ENCODE peak calls at places on chromosomes 12 and 14, in nine cellular contexts. O is NB4; Z is GM23338; R is OCI-LY7; G is astrocyte of the spinal cord; Q is ascending aorta; T is HL-60; K is CD8-positive, alpha-beta T cell; L is brain microvascular endothelial cell. H is an unnamed sample.

GRCh38 chr12:43103866-43104265 is 448.1 kb downstream of the ADAMTS20 start:
- DNase-seq in O (no peak), Z (no peak), R (no peak), G (no peak), Q (no peak), T (no peak), K (no peak), L (no peak), H (no peak)

GRCh38 chr12:131090254-131091210 is 136.8 kb downstream of the ADGRD1 start:
- DNase-seq in O (no peak), Z (no peak), R (no peak), G (no peak), Q (no peak), T (no peak), K (no peak), L (no peak), H (no peak)

GRCh38 chr12:84814664-84815245 is 97.8 kb downstream of the SLC6A15 start:
- DNase-seq in O (no peak), Z (no peak), R (no peak), G (peak), Q (no peak), T (no peak), K (no peak), L (peak), H (peak)

GRCh38 chr14:50058112-50058511 is 58.3 kb downstream of the VCPKMT start:
- DNase-seq in O (no peak), Z (no peak), R (no peak), G (no peak), Q (no peak), T (no peak), K (no peak), L (no peak), H (no peak)

GRCh38 chr14:92539875-92540274 is 26.3 kb downstream of the RIN3 start:
- DNase-seq in O (no peak), Z (no peak), R (peak), G (peak), Q (no peak), T (no peak), K (no peak), L (peak), H (no peak)

GRCh38 chr14:24398943-24399801 is at the start of gene NYNRIN:
- DNase-seq in O (peak), Z (peak), R (no peak), G (peak), Q (no peak), T (no peak), K (peak), L (no peak), H (no peak)

GRCh38 chr12:59596232-59597143 is 659 bp downstream of the SLC16A7 start:
- DNase-seq in O (peak), Z (peak), R (peak), G (peak), Q (peak), T (peak), K (peak), L (peak), H (peak)

GRCh38 chr12:12612403-12612802 is 727 bp downstream of the CREBL2 start:
- DNase-seq in O (peak), Z (peak), R (peak), G (peak), Q (no peak), T (peak), K (peak), L (peak), H (peak)

GRCh38 chr12:65232490-65233077 is 45.9 kb upstream of the MSRB3 start:
- DNase-seq in O (peak), Z (peak), R (peak), G (peak), Q (no peak), T (no peak), K (no peak), L (no peak), H (peak)

GRCh38 chr14:47485421-47485820 is 190.0 kb downstream of the MDGA2 start:
- DNase-seq in O (no peak), Z (peak), R (no peak), G (no peak), Q (no peak), T (no peak), K (no peak), L (no peak), H (no peak)

GRCh38 chr12:44837114-44837800 is 38.9 kb downstream of the NELL2 start:
- DNase-seq in O (no peak), Z (no peak), R (no peak), G (no peak), Q (no peak), T (no peak), K (no peak), L (no peak), H (no peak)

GRCh38 chr12:130419116-130419515 is 81.4 kb downstream of the PIWIL1 start:
- DNase-seq in O (no peak), Z (no peak), R (no peak), G (no peak), Q (no peak), T (no peak), K (no peak), L (no peak), H (no peak)

GRCh38 chr12:131829351-131829794 is 1.2 kb downstream of the MMP17 start:
- DNase-seq in O (peak), Z (no peak), R (no peak), G (no peak), Q (no peak), T (no peak), K (no peak), L (no peak), H (no peak)

GRCh38 chr12:56722832-56723231 is 2.3 kb downstream of the NACA start:
- DNase-seq in O (no peak), Z (no peak), R (no peak), G (no peak), Q (no peak), T (no peak), K (no peak), L (no peak), H (no peak)
- H3K4me3 ChIP-seq in O (peak), Z (peak), R (peak), G (peak), Q (peak), T (peak), K (peak), L (peak), H (peak)

GRCh38 chr12:122896662-122897061 is 738 bp upstream of the VPS37B start:
- DNase-seq in O (no peak), Z (no peak), R (no peak), G (no peak), Q (no peak), T (no peak), K (no peak), L (no peak), H (no peak)

GRCh38 chr12:122894173-122895121 is 1.5 kb downstream of the VPS37B start:
- DNase-seq in O (no peak), Z (no peak), R (no peak), G (no peak), Q (no peak), T (no peak), K (no peak), L (no peak), H (no peak)

GRCh38 chr12:122895290-122895689 is 634 bp downstream of the VPS37B start:
- DNase-seq in O (no peak), Z (no peak), R (no peak), G (no peak), Q (no peak), T (no peak), K (no peak), L (no peak), H (no peak)

GRCh38 chr12:122893208-122894151 is 2.4 kb downstream of the VPS37B start:
- DNase-seq in O (no peak), Z (no peak), R (no peak), G (no peak), Q (no peak), T (no peak), K (no peak), L (no peak), H (no peak)

DNA sequence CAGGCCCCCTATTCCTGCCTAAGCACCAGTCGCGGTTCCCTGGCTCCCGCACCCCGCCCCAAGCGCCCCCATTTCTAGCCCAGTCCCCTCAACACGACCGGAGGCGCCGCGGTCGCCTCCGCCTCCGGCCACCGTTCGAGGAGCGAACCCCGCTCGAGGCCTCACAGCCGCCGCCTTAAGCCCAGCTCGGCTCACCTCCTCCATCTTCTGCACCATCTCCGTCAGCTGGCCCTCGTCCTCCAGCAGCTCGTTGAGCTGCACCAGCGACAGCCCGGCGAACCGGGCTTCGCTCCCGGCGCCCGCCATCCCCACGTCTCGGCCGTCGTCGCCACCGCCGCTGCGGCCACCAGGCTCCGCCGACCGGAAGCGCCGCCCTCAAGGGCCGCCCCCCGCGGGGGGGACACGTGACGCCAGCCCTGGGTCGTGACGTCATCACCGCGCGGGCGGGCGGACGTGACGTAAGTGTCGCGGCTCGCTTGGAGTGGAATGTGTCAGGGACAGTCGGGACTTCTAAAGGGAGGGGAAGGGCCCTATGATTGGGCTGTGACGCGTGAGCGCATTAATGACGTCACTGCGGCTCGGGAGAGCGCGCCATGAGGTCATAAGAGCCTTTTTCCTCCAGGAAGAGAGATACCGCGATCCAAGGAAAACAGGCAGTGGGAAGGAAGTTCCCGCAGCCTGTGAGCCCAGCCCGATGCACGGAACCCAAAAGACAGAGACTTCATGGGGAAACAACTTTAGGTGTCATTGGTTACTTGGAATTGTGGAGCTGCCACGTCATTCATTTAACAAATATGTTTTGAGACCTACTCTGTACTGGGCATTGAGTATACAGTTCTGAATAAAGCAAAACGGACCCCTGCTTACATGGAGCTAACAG is at the start of gene VPS37B:
- DNase-seq in O (peak), Z (peak), R (no peak), G (peak), Q (peak), T (peak), K (peak), L (peak), H (no peak)
- TF ChIP-seq CTCF in O (no peak), Z (no peak), R (no peak), G (no peak), Q (no peak), T (no peak), K (no peak), L (no peak), H (no peak)

DNA sequence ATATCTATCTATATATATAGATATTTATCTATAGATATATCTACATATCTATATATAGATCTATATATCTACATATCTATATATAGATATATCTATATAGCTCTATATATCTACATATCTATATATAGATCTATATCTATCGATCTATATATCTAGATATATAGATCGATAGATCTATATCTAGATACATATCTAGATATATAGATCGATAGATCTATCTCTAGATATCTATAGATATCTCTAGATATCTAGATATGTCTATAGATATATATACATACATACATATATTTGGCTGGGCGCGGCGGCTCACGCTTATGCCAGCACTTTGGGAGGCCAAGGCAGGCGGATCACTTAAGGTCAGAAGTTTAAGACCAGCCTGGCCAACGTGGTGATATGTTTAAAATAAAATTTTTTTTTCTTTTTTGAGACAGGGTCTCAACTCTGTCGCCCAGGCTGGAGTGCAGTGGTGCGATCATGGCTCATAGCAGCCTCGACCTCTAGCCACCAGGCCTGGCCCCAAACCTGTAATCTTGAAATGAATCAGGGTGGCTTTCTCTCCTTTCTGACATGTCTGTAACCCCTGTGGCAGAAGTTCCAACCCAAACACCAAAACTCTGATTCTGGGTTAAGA is 18.1 kb downstream of the ARPC3 start:
- DNase-seq in O (no peak), Z (no peak), R (no peak), G (no peak), Q (no peak), T (no peak), K (no peak), L (no peak), H (no peak)
- H3K4me3 ChIP-seq in O (peak), Z (no peak), R (no peak), G (peak), Q (no peak), T (peak), K (no peak), L (peak), H (peak)

GRCh38 chr12:4530982-4531586 is 7.6 kb upstream of the RAD51AP1 start:
- DNase-seq in O (no peak), Z (no peak), R (peak), G (no peak), Q (no peak), T (no peak), K (no peak), L (no peak), H (no peak)

GRCh38 chr12:4526923-4527546 is 11.7 kb upstream of the RAD51AP1 start:
- DNase-seq in O (peak), Z (peak), R (peak), G (peak), Q (no peak), T (no peak), K (no peak), L (no peak), H (no peak)
- TF ChIP-seq CTCF in O (no peak), Z (peak), R (peak), G (peak), Q (peak), T (no peak), K (peak), L (peak), H (no peak)

DNA sequence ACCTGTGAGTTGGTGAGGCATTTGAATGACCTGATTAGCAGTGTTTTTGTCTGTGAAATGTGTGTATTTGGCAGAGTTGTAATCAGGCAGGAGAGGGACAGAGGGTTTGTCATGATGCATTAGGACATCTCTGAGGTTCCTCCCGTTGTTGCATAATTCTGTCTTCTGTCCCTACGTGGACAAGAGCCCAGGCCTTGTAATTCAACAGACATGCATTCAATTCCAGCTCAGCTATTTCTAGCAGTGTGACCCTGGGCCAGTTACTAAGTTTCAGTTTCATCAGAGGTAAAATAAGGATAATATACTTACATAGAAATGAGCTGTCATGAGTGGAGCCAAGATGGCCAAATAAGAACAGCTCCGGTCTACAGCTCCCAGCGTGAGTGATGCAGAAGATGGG is 208.6 kb downstream of the SLC38A4 start:
- DNase-seq in O (peak), Z (no peak), R (no peak), G (no peak), Q (peak), T (no peak), K (no peak), L (peak), H (no peak)
- H3K4me3 ChIP-seq in O (no peak), Z (no peak), R (no peak), G (no peak), Q (no peak), T (no peak), K (no peak), L (no peak), H (no peak)

H was measured in astrocyte of the cerebellum.